ENCODE peak calls at places on chromosomes 1 and 21, in six cellular contexts. D, A, V, N, F and W are unnamed samples.

GRCh38 chr1:24898909-24899439 is 31.1 kb downstream of the RUNX3 start:
- DNase-seq in V (no peak), N (no peak), A (no peak), F (no peak), D (no peak), W (no peak)

GRCh38 chr1:20693623-20694022 is 24.2 kb downstream of the KIF17 start:
- DNase-seq in V (no peak), N (no peak), A (no peak), F (no peak), D (no peak), W (no peak)

GRCh38 chr1:72567511-72567910 is 285.2 kb upstream of the NEGR1 start:
- DNase-seq in A (no peak), N (no peak), V (no peak), D (no peak), F (no peak), W (no peak)

GRCh38 chr1:53602376-53602775 is 136.6 kb downstream of the GLIS1 start:
- DNase-seq in F (no peak), A (no peak), D (no peak), V (no peak), N (no peak), W (no peak)

GRCh38 chr1:165279831-165280351 is 76.6 kb downstream of the LMX1A start:
- DNase-seq in V (no peak), A (no peak), N (no peak), D (no peak), F (no peak), W (no peak)

GRCh38 chr21:34807146-34807880 is 138.5 kb downstream of the CLIC6 start:
- DNase-seq in F (no peak), D (no peak), V (no peak), A (no peak), N (no peak), W (peak)

GRCh38 chr1:35049116-35049515 is 17.4 kb upstream of the ZMYM6 start:
- DNase-seq in V (no peak), F (no peak), N (no peak), A (no peak), D (no peak), W (no peak)

GRCh38 chr1:37865348-37866119 is 6.1 kb upstream of the MTF1 start:
- DNase-seq in N (no peak), A (no peak), F (no peak), D (peak), V (no peak), W (no peak)

GRCh38 chr21:30186242-30186641 is 19.6 kb upstream of the CLDN17 start:
- DNase-seq in F (no peak), D (no peak), N (no peak), A (no peak), V (no peak), W (no peak)

GRCh38 chr1:144551107-144551542 is 41.6 kb upstream of the PPIAL4F start:
- DNase-seq in A (peak), N (no peak), F (no peak), V (no peak), D (no peak), W (no peak)
- TF ChIP-seq ZNF274 in A (no peak), N (no peak), F (no peak), V (no peak), D (no peak), W (no peak)

GRCh38 chr1:235648407-235648907 is 1.1 kb downstream of the GNG4 start:
- DNase-seq in A (no peak), N (no peak), D (no peak), F (no peak), V (no peak), W (no peak)

GRCh38 chr1:235650341-235651169 is 971 bp upstream of the GNG4 start:
- DNase-seq in F (no peak), V (no peak), D (no peak), N (peak), A (no peak), W (no peak)

GRCh38 chr1:235648954-235649721 is 446 bp downstream of the GNG4 start:
- DNase-seq in D (no peak), V (no peak), F (no peak), A (no peak), N (peak), W (peak)

GRCh38 chr1:235651170-235651806 is 1.7 kb upstream of the GNG4 start:
- DNase-seq in D (no peak), V (no peak), N (no peak), A (no peak), F (no peak), W (no peak)

GRCh38 chr1:235649722-235650163 is at the start of gene GNG4:
- DNase-seq in N (no peak), F (no peak), A (no peak), D (no peak), V (no peak), W (no peak)
- TF ChIP-seq ZNF274 in N (no peak), F (no peak), A (no peak), D (no peak), V (no peak), W (no peak)

GRCh38 chr1:44511363-44511762 is 106.3 kb downstream of the RNF220 start:
- DNase-seq in N (no peak), V (no peak), F (no peak), A (no peak), D (no peak), W (no peak)

GRCh38 chr1:44514673-44515072 is 109.6 kb downstream of the RNF220 start:
- DNase-seq in V (no peak), D (no peak), F (no peak), N (peak), A (no peak), W (no peak)

GRCh38 chr1:44512313-44512885 is 107.3 kb downstream of the RNF220 start:
- DNase-seq in N (no peak), D (no peak), A (no peak), F (no peak), V (no peak), W (no peak)

GRCh38 chr1:44513111-44513510 is 108.1 kb downstream of the RNF220 start:
- DNase-seq in N (no peak), F (no peak), A (no peak), D (no peak), V (no peak), W (no peak)

DNA sequence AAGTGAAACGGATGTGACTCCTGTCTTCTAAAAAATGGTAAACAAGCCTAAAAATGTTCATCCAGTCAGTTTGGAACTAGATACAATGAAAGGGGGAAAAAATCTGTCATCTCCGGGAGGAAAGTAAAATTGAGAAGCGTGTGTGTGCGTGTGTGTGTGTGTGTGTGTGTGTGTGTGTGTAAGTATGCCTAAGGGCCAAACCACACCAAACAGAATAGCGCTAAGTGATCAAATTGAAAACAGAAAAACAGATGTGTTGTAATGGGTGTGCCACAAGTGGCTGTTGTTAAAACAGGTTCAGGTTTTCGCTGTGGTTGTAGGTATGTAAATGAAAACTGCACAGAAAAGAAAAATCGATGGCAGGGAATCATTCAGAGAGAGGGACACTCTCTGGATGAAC is 106.7 kb downstream of the RNF220 start:
- DNase-seq in V (no peak), D (no peak), A (no peak), N (no peak), F (no peak), W (no peak)
- TF ChIP-seq ZNF274 in V (no peak), D (no peak), A (no peak), N (no peak), F (no peak), W (no peak)

GRCh38 chr1:2919826-2920225 is 101.4 kb upstream of the ACTRT2 start:
- DNase-seq in F (no peak), D (no peak), N (no peak), A (no peak), V (no peak), W (no peak)

GRCh38 chr1:2923351-2923750 is 97.9 kb upstream of the ACTRT2 start:
- DNase-seq in F (no peak), V (no peak), N (no peak), A (no peak), D (no peak), W (no peak)

GRCh38 chr1:2920421-2921015 is 100.7 kb upstream of the ACTRT2 start:
- DNase-seq in A (no peak), N (no peak), V (no peak), D (no peak), F (no peak), W (no peak)

GRCh38 chr1:2925291-2925690 is 96.0 kb upstream of the ACTRT2 start:
- DNase-seq in A (no peak), D (no peak), N (no peak), F (no peak), V (no peak), W (no peak)

DNA sequence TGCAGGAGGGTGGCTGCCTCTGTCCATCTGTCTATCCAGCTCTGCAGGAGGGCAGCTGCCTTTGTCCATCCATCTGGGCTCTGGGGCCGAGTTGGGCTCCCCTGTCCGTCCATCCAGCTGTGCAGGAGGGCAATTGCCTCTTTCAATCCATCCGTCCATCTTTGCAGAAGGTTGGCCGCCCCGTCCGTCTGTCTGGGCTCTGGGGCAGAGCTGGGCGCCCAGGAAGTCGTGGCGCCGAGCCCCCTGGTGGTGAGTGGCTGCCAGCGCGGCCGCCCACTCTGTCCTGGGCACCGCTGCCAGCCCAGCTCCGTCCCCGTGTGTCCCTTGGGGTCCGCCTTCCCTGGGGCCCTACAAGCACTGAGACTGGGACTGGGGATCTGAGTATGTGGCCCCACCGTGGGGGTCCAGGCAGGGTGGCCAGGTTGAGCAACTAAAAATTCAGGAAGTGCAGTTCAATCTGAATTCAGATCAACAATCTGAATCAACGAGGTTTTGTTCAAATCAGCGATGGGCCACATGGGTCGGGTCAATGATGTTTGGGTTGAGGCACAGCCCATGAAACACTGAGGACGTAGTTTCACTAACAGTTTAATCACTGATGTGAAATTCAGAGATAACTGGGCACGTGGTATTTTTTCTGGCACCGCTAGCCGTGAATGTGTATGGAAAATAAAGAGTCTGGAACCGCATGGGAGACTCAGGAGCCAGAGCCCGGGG is 99.1 kb upstream of the ACTRT2 start:
- DNase-seq in V (no peak), A (peak), D (peak), N (no peak), F (no peak), W (no peak)
- TF ChIP-seq ZNF274 in V (no peak), A (no peak), D (no peak), N (no peak), F (no peak), W (no peak)

GRCh38 chr1:189269011-189269410 is 1208.7 kb downstream of the BRINP3 start:
- DNase-seq in F (no peak), V (no peak), N (no peak), D (peak), A (no peak), W (peak)
- TF ChIP-seq ZNF274 in F (no peak), V (no peak), N (no peak), D (no peak), A (no peak), W (no peak)

GRCh38 chr1:66570196-66570595 is 36.2 kb downstream of the SGIP1 start:
- DNase-seq in F (no peak), A (no peak), V (no peak), D (no peak), N (no peak), W (no peak)

GRCh38 chr1:66559517-66559916 is 25.6 kb downstream of the SGIP1 start:
- DNase-seq in V (no peak), A (no peak), F (no peak), D (no peak), N (no peak), W (no peak)

GRCh38 chr1:66563094-66563800 is 29.3 kb downstream of the SGIP1 start:
- DNase-seq in F (no peak), D (peak), A (no peak), V (no peak), N (peak), W (peak)

GRCh38 chr1:66562561-66562960 is 28.6 kb downstream of the SGIP1 start:
- DNase-seq in D (no peak), V (no peak), F (no peak), N (no peak), A (no peak), W (no peak)

GRCh38 chr1:66564250-66564649 is 30.3 kb downstream of the SGIP1 start:
- DNase-seq in F (no peak), N (peak), D (peak), A (no peak), V (no peak), W (no peak)
- TF ChIP-seq ZNF274 in F (no peak), N (no peak), D (no peak), A (no peak), V (no peak), W (no peak)

GRCh38 chr1:18949689-18950414 is 6.6 kb downstream of the IFFO2 start:
- DNase-seq in A (peak), V (no peak), D (no peak), N (peak), F (no peak), W (no peak)
- TF ChIP-seq ZNF274 in A (no peak), V (no peak), D (no peak), N (no peak), F (no peak), W (no peak)